ENCODE peak calls at places on chromosomes 3 and 15, in six cellular contexts. K is PC-9, F is sigmoid colon, U is NB4, O is A673, M is heart left ventricle. A is an unnamed sample.

GRCh38 chr3:153320585-153321128 is 158.6 kb downstream of the RAP2B start:
- DNase-seq in U (no peak), F (no peak), K (no peak), O (no peak), M (no peak), A (no peak)

GRCh38 chr3:25558106-25558505 is 106.6 kb downstream of the TOP2B start:
- DNase-seq in M (peak), K (no peak), O (no peak), F (no peak), U (no peak), A (no peak)

GRCh38 chr15:66494262-66494661 is 3.3 kb downstream of the SNAPC5 start:
- DNase-seq in O (no peak), M (no peak), K (no peak), F (no peak), U (no peak), A (no peak)

GRCh38 chr3:58164916-58165821 is 45.6 kb downstream of the DNASE1L3 start:
- DNase-seq in M (no peak), U (no peak), K (no peak), F (peak), O (no peak), A (no peak)

GRCh38 chr3:182596673-182597410 is 196.5 kb upstream of the ATP11B start:
- DNase-seq in O (no peak), K (no peak), M (no peak), U (no peak), F (no peak), A (no peak)

GRCh38 chr3:46607603-46608028 is 4.7 kb upstream of the FAM240A start:
- DNase-seq in M (no peak), F (no peak), O (peak), U (peak), K (no peak), A (no peak)

GRCh38 chr3:10464068-10464434 is 41.3 kb downstream of the ATP2B2 start:
- DNase-seq in U (no peak), F (no peak), K (no peak), M (no peak), O (no peak), A (no peak)

GRCh38 chr3:99256788-99257187 is 355.3 kb upstream of the DCBLD2 start:
- DNase-seq in M (no peak), K (no peak), U (no peak), F (no peak), O (no peak), A (no peak)

GRCh38 chr3:177778633-177779032 is 581.4 kb upstream of the TBL1XR1 start:
- DNase-seq in O (no peak), M (no peak), K (no peak), F (no peak), U (peak), A (no peak)

GRCh38 chr15:86445750-86446149 is 366.1 kb downstream of the AGBL1 start:
- DNase-seq in K (no peak), U (no peak), M (no peak), O (no peak), F (no peak), A (no peak)
- TF ChIP-seq CTCF in K (no peak), U (no peak), M (no peak), O (no peak), F (no peak), A (no peak)

GRCh38 chr3:53919741-53920140 is 28.1 kb upstream of the SELENOK start:
- DNase-seq in K (no peak), M (no peak), F (no peak), O (no peak), U (no peak), A (no peak)

DNA sequence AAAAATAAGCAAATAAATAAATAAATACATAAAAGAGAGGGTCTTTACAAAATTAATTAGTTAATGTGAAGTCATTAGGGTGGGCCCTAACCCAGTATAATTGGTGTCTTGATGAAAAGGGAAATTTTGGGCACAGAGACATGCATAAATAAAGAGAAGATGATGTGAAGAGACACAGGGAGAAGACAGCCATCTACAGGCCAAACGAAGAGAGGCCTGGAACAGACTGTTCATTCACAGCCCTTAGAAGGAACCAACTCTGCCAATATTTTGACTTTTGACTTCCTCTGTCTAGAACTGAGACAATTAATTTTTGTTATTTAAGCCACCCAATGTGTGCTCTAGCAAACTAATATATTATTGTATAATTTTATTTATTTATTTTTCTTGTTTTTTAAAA is 29.6 kb upstream of the SELENOK start:
- DNase-seq in K (no peak), U (peak), M (no peak), F (no peak), O (no peak), A (no peak)
- TF ChIP-seq CTCF in K (peak), U (peak), M (peak), F (no peak), O (peak), A (peak)

GRCh38 chr3:96779810-96780209 is 34.6 kb upstream of the EPHA6 start:
- DNase-seq in K (no peak), O (no peak), M (no peak), U (peak), F (no peak), A (no peak)
- TF ChIP-seq CTCF in K (peak), O (no peak), M (no peak), U (peak), F (no peak), A (no peak)

DNA sequence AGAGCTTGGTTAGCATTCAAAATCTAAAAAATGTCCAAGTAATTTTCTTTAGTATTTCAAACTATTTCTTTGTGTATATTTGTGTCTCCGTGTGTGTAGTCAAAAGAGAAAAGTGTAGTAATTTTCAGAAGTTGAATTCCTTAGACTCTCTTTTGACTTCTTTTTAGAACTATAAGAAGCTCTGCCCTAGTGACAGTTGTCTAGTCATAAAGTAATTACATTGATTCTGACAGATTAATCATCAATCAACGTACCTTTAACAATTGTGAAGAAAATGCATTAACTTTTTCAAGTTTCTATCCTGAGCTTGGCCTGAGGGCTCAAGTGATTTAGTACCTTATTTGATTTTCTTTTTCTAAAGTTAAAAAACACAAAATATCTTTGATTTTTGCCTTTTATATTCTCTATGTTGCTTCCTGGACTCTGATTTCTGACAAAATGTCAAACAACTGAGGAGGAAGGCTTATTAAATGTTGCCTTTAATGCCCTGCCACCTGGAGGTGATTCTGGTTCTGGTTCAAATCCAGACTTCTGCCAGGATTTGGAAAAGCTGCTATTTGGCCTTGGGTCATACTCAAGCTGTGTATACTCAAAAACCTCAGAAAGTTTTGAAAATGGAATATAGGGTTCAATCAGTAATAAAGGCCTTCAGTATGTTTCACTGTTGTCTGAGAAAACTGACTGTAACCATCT is 653.6 kb downstream of the NSUN3 start:
- DNase-seq in K (no peak), U (no peak), F (no peak), O (no peak), M (no peak), A (no peak)
- TF ChIP-seq CTCF in K (peak), U (no peak), F (no peak), O (no peak), M (peak), A (no peak)

GRCh38 chr3:106438916-106439315 is 570.1 kb upstream of the CBLB start:
- DNase-seq in K (no peak), M (no peak), F (no peak), U (no peak), O (no peak), A (no peak)

GRCh38 chr3:106431698-106432097 is 562.9 kb upstream of the CBLB start:
- DNase-seq in F (no peak), K (no peak), O (no peak), U (no peak), M (no peak), A (no peak)

GRCh38 chr3:106440672-106441071 is 571.9 kb upstream of the CBLB start:
- DNase-seq in U (no peak), K (no peak), F (no peak), O (peak), M (no peak), A (no peak)

DNA sequence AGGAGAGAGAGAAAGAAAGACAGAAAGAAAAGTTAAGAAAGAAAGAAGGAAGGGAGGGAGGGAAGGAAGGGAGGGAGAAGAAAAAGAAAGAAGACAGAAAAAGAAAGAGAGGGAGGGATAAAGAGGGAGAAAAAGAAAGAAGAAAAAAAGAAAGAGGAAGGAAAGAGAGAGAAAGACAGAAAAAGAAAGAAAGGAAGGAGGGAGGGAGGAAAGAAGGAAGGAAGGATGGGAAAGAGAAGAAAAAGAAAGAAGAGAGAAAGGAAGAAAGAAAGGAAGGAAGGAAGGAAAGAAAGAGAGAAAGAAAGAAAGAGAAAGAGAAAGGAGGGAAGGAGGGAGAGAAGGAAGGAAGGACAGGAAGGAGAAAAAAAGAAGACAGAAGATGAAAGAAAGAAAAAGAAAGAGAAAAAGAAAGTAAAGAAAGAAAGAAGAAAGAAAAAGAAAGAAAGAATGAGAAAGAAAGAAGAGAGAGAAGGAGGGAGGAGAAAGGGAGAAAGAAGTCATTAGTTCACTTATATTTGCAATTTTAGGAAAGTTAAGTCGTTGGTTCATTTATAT is 567.2 kb upstream of the CBLB start:
- DNase-seq in M (no peak), F (no peak), K (no peak), O (no peak), U (no peak), A (no peak)
- TF ChIP-seq CTCF in M (no peak), F (no peak), K (no peak), O (no peak), U (no peak), A (no peak)

GRCh38 chr15:88276821-88277220 is 20.3 kb upstream of the NTRK3 start:
- DNase-seq in F (no peak), M (no peak), K (no peak), O (no peak), U (no peak), A (no peak)

GRCh38 chr15:88275804-88276203 is 19.3 kb upstream of the NTRK3 start:
- DNase-seq in F (no peak), U (no peak), O (no peak), K (no peak), M (no peak), A (no peak)

GRCh38 chr15:88272421-88272820 is 15.9 kb upstream of the NTRK3 start:
- DNase-seq in M (no peak), O (no peak), F (no peak), K (no peak), U (no peak), A (no peak)

GRCh38 chr15:88269371-88270062 is 13.0 kb upstream of the NTRK3 start:
- DNase-seq in O (no peak), F (no peak), U (no peak), M (no peak), K (no peak), A (no peak)

GRCh38 chr15:88274534-88275460 is 18.3 kb upstream of the NTRK3 start:
- DNase-seq in K (peak), U (peak), M (peak), O (peak), F (no peak), A (peak)
- TF ChIP-seq CTCF in K (peak), U (peak), M (peak), O (peak), F (peak), A (peak)

DNA sequence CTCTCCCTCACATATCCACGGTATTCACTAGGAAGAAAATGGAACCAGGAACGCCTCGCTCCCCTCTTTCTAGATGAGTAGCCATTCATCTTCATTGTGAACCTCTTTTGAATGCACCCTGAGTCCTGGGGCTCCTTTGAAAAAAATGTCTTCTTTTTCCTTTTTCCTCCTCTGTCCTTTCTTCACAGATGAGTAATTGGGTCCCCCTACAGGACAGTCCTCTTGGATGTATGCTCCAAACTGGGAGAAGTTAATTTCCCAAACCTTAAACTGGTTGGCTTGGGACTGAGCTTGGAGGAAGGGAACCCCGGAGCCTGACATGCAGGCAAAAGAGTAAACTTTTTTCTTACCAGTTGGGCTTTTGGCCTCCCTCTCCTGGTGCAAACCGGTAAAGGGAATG is 108.8 kb downstream of the DPH6 start:
- DNase-seq in M (no peak), O (peak), U (no peak), K (no peak), F (no peak), A (no peak)
- TF ChIP-seq CTCF in M (no peak), O (peak), U (no peak), K (no peak), F (no peak), A (no peak)

GRCh38 chr3:160449660-160450598 is at the start of gene TRIM59:
- DNase-seq in K (peak), M (peak), U (no peak), O (peak), F (peak), A (peak)

GRCh38 chr3:160451602-160452001 is 2.0 kb upstream of the TRIM59 start:
- DNase-seq in O (no peak), F (no peak), K (no peak), U (no peak), M (no peak), A (no peak)

GRCh38 chr3:160447544-160447943 is 2.0 kb downstream of the TRIM59 start:
- DNase-seq in O (no peak), U (no peak), K (no peak), M (no peak), F (no peak), A (no peak)

GRCh38 chr3:160448845-160449659 is 534 bp downstream of the TRIM59 start:
- DNase-seq in U (no peak), K (no peak), F (peak), M (peak), O (peak), A (peak)

GRCh38 chr3:160450846-160451245 is 1.3 kb upstream of the TRIM59 start:
- DNase-seq in F (no peak), U (no peak), O (no peak), M (no peak), K (no peak), A (peak)
- TF ChIP-seq CTCF in F (no peak), U (no peak), O (no peak), M (no peak), K (no peak), A (no peak)

A was measured in AG09319.